ENCODE peak calls at places on chromosomes 7 and 10, in four cellular contexts. O is IMR-90, U is hepatocyte, R is heart left ventricle. X is an unnamed sample.

GRCh38 chr7:120131096-120131839 is 141.7 kb upstream of the KCND2 start:
- DNase-seq in O (no peak), U (no peak), R (no peak), X (no peak)

GRCh38 chr10:1567152-1567551 is 170.2 kb downstream of the ADARB2 start:
- DNase-seq in U (no peak), O (no peak), R (no peak), X (no peak)

GRCh38 chr10:98236866-98237265 is 31.1 kb downstream of the LOXL4 start:
- DNase-seq in O (no peak), R (no peak), U (no peak), X (no peak)

GRCh38 chr7:112556633-112557032 is 75.8 kb downstream of the LSMEM1 start:
- DNase-seq in R (no peak), U (no peak), O (peak; percentile 3), X (no peak)

GRCh38 chr10:110863361-110863760 is 8.4 kb upstream of the PDCD4 start:
- DNase-seq in O (no peak), U (no peak), R (no peak), X (no peak)

GRCh38 chr7:117061751-117062150 is 108.5 kb downstream of the ST7 start:
- DNase-seq in O (peak; percentile 80), R (no peak), U (no peak), X (no peak)

GRCh38 chr7:155665957-155666287 is 21.5 kb downstream of the RBM33 start:
- DNase-seq in U (peak; percentile 44), O (peak; percentile 93), R (no peak), X (no peak)

GRCh38 chr10:49300140-49300974 is 1.4 kb downstream of the C10orf71 start:
- DNase-seq in U (peak; percentile 34), R (peak; percentile 79), O (peak; percentile 17), X (no peak)

GRCh38 chr10:120145107-120145506 is 252.6 kb downstream of the SEC23IP start:
- DNase-seq in O (no peak), R (no peak), U (no peak), X (no peak)

GRCh38 chr10:92692697-92693533 is 3.2 kb downstream of the HHEX start:
- DNase-seq in O (no peak), R (no peak), U (no peak), X (no peak)

GRCh38 chr7:158274404-158274811 is 313.2 kb downstream of the PTPRN2 start:
- DNase-seq in R (no peak), U (no peak), O (no peak), X (no peak)

GRCh38 chr10:119359025-119359424 is 151.7 kb downstream of the GRK5 start:
- DNase-seq in R (no peak), O (no peak), U (no peak), X (no peak)

GRCh38 chr7:86914468-86915054 is 144.9 kb downstream of the ELAPOR2 start:
- DNase-seq in O (peak; percentile 7), R (no peak), U (peak; percentile 16), X (no peak)

GRCh38 chr7:140646931-140647647 is 6.5 kb upstream of the DENND2A start:
- DNase-seq in U (peak; percentile 57), O (peak; percentile 37), R (no peak), X (no peak)

GRCh38 chr10:13340626-13341370 is 7.3 kb downstream of the SEPHS1 start:
- DNase-seq in O (no peak), R (no peak), U (no peak), X (no peak)

GRCh38 chr10:59908808-59909143 is 2.4 kb upstream of the CCDC6 start:
- DNase-seq in O (no peak), R (no peak), U (no peak), X (no peak)
- H3K4me3 ChIP-seq in O (peak overlapping the region; percentile 35), R (peak overlapping the region; percentile 81), U (no peak overlapping the region), X (no peak overlapping the region)

DNA sequence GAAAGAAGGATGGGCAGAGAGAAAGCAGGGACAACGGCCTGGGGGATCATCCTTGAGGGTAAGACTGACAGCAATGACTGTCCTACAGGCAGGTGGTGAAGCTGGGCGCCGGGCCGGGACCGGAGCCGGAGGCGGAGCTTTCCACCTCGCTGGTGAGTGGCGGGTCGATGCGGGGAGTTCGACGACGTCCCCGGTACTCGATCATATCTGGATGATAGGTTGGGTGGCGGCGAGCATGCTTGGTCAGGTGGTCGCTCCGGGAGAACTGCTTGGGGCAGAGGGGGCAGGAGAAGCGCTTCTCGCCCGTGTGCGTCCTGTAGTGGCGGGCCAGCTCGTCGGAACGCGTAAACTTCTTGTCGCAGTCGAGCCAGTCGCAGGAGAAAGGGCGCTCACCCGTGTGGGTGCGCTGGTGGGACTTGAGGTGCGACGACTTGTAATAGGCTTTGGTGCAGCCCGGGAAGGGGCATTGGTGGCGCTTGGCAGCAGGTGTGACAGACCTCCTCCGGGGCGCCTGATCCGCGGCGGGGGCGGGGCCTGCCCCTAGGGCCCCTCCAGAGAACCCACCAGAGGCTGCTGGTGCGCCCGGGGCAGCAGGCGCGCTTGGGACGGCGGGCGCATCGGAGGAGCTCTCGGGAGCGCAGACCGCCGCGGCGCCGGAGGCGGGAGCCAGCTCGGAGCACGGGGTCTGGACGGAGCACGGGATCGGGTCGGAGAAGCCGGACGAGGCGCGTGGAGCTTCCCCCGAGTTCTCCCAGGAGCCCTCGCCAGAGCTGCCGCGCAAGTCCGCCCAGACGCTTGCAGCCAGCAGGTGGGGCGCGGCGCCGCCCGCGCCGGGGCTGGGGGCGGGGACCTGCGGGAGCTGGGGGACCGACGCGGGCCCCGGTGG is 784 bp downstream of the KLF14 start:
- DNase-seq in R (no peak), O (peak; percentile 1), U (peak; percentile 68), X (peak; percentile 42)
- TF ChIP-seq CTCF in R (no peak), O (no peak), U (no peak), X (no peak)

GRCh38 chr7:47653550-47654351 is 71.8 kb upstream of the TNS3 start:
- DNase-seq in R (no peak), U (no peak), O (peak; percentile 81), X (no peak)
- H3K4me1 ChIP-seq in R (peaks cover 19% of the 10 kb centered on the region), U (peaks cover 7% of the 10 kb centered on the region), O (peaks cover 27% of the 10 kb centered on the region), X (no peaks in the 10 kb centered on the region)

GRCh38 chr10:124349993-124350280 is 68.8 kb downstream of the OAT start:
- DNase-seq in U (no peak), R (no peak), O (no peak), X (no peak)
- H3K4me3 ChIP-seq in U (no peak overlapping the region), R (no peak overlapping the region), O (no peak overlapping the region), X (no peak overlapping the region)

GRCh38 chr10:55495555-55495954 is 694.5 kb upstream of the PCDH15 start:
- DNase-seq in O (no peak), U (no peak), R (no peak), X (no peak)

GRCh38 chr10:55497893-55498499 is 697.0 kb upstream of the PCDH15 start:
- DNase-seq in O (no peak), R (no peak), U (no peak), X (no peak)

DNA sequence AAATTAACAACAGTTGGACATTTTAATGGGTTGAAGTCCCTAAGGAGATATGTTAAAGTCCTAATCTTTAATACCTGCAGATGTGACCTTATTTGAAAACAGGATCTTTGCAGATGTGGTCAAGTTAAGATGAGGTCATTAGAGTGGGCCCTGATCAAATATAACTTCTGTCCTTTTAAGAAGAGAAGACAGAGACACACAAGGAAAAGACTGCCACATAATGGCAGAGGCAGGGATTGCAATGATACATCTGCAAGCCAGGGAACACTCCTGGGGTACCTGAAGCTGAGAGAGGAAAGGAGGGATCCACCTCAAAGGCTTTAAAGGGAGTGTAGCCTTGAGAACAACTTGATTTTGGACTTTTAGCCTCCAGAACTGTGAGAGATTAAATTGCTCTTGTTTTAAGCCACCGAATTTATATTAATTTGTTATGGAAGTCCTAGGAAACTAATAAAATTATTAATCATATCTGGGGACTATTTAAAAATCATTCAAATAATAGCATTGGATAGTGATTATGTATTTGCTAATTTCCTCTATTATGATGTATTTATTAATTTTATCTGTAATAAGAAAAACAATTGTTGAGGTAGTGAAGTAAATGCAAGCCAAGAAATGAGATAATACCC is 700.0 kb upstream of the PCDH15 start:
- DNase-seq in O (no peak), U (peak; percentile 49), R (no peak), X (peak; percentile 52)
- TF ChIP-seq CTCF in O (no peak), U (peak; percentile 58), R (peak; percentile 70), X (no peak)

GRCh38 chr10:114402233-114402632 is 2.1 kb downstream of the AFAP1L2 start:
- DNase-seq in O (no peak), U (no peak), R (no peak), X (no peak)

GRCh38 chr10:114404171-114405010 is at the start of gene AFAP1L2:
- DNase-seq in R (peak; percentile 43), U (peak; percentile 69), O (no peak), X (peak; percentile 59)

GRCh38 chr10:114401195-114401741 is 3.0 kb downstream of the AFAP1L2 start:
- DNase-seq in R (peak; percentile 61), U (no peak), O (peak; percentile 49), X (peak; percentile 53)

GRCh38 chr10:114403545-114404161 is 649 bp downstream of the AFAP1L2 start:
- DNase-seq in O (no peak), R (peak; percentile 55), U (no peak), X (peak; percentile 48)

DNA sequence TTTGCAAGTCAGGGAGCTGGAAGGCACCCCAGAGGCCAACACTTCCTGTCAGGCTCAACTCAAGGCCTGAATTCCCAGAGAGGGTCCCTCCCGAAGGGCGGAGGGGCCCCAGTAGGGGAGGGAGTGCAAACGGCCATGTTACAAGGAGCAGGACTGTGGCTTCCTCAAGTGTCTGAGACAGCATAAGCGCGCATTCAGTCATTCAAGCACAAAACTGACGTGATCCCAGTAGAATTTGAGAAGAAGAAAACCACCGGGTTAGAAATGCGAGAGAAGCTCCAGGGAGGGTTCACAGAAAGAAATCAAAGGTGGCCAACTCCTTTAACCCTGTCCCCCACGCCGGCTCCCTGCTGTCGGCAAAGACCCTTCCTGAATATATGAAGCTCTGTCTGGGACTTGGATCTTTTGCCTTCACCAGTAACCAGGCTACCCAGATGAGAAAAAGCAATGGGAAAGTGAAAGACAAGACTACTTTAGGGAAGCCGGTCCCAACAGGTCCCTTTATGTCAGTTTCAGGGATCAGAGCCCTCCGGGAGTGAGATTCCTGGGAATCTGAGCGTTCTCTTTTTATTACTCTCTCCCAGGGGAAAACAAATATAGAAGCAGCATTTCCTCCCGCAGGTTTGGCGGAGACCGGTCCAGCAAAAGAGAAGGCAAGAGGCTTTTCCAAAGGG is 1.3 kb downstream of the AFAP1L2 start:
- DNase-seq in O (no peak), U (no peak), R (no peak), X (no peak)
- H3K4me1 ChIP-seq in O (no peaks in the 10 kb centered on the region), U (peaks cover 36% of the 10 kb centered on the region), R (peaks cover 71% of the 10 kb centered on the region), X (peaks cover 17% of the 10 kb centered on the region)

GRCh38 chr10:62638062-62638477 is 166.4 kb upstream of the ADO start:
- DNase-seq in O (peak; percentile 19), R (no peak), U (no peak), X (no peak)
- H3K4me3 ChIP-seq in O (no peak overlapping the region), R (no peak overlapping the region), U (no peak overlapping the region), X (no peak overlapping the region)

GRCh38 chr10:476458-476780 is 213.0 kb downstream of the DIP2C start:
- DNase-seq in R (peak; percentile 10), U (no peak), O (no peak), X (no peak)
- TF ChIP-seq CTCF in R (no peak), U (no peak), O (no peak), X (no peak)

GRCh38 chr10:124892905-124893304 is 49.0 kb upstream of the ZRANB1 start:
- DNase-seq in R (no peak), U (no peak), O (no peak), X (no peak)
- H3K4me1 ChIP-seq in R (no peaks in the 10 kb centered on the region), U (no peaks in the 10 kb centered on the region), O (no peaks in the 10 kb centered on the region), X (no peaks in the 10 kb centered on the region)

GRCh38 chr7:30642789-30643188 is 39.5 kb downstream of the CRHR2 start:
- DNase-seq in U (no peak), O (no peak), R (no peak), X (no peak)
- H3K4me3 ChIP-seq in U (no peak overlapping the region), O (no peak overlapping the region), R (no peak overlapping the region), X (no peak overlapping the region)